ENCODE peak calls at places on chromosomes 12 and 14, in eight cellular contexts. B is T-helper 2 cell, E is prostate gland, A is left ventricle myocardium inferior, S is H1, C is A172, O is ACHN, V is epithelial cell of prostate. M is an unnamed sample.

GRCh38 chr12:88552672-88553079 is 27.6 kb downstream of the KITLG start:
- DNase-seq in B (no peak), E (peak), A (no peak), S (no peak), C (no peak), O (no peak), V (no peak), M (no peak)

GRCh38 chr14:98756749-98757148 is 515.2 kb downstream of the BCL11B start:
- DNase-seq in B (no peak), E (no peak), A (no peak), S (no peak), C (no peak), O (no peak), V (no peak), M (no peak)

GRCh38 chr12:124470806-124471205 is 96.6 kb downstream of the NCOR2 start:
- DNase-seq in B (no peak), E (no peak), A (no peak), S (no peak), C (no peak), O (no peak), V (no peak), M (no peak)

GRCh38 chr12:11839093-11839641 is 189.7 kb downstream of the ETV6 start:
- DNase-seq in B (no peak), E (no peak), A (no peak), S (no peak), C (peak), O (no peak), V (no peak), M (no peak)

GRCh38 chr14:38442208-38442607 is 186.3 kb upstream of the CLEC14A start:
- DNase-seq in B (no peak), E (no peak), A (no peak), S (no peak), C (no peak), O (no peak), V (no peak), M (no peak)

GRCh38 chr12:92927436-92928116 is 1.5 kb downstream of the EEA1 start:
- DNase-seq in B (no peak), E (no peak), A (no peak), S (no peak), C (peak), O (peak), V (no peak), M (no peak)

GRCh38 chr12:66735275-66735674 is 56.4 kb upstream of the GRIP1 start:
- DNase-seq in B (no peak), E (no peak), A (no peak), S (no peak), C (no peak), O (no peak), V (no peak), M (no peak)

GRCh38 chr14:89858084-89858483 is 96.4 kb downstream of the EFCAB11 start:
- DNase-seq in B (no peak), E (no peak), A (no peak), S (no peak), C (no peak), O (no peak), V (peak), M (no peak)

GRCh38 chr12:98828802-98829600 is 183.9 kb downstream of the APAF1 start:
- DNase-seq in B (no peak), E (no peak), A (no peak), S (no peak), C (peak), O (no peak), V (no peak), M (no peak)

GRCh38 chr12:108825205-108825950 is 32.0 kb downstream of the SSH1 start:
- DNase-seq in B (no peak), E (no peak), A (no peak), S (no peak), C (peak), O (peak), V (no peak), M (no peak)

GRCh38 chr14:64703393-64704144 is 655 bp upstream of the PLEKHG3 start:
- DNase-seq in B (no peak), E (no peak), A (no peak), S (no peak), C (no peak), O (peak), V (no peak), M (no peak)

GRCh38 chr12:8712572-8712971 is 14.8 kb downstream of the RIMKLB start:
- DNase-seq in B (no peak), E (no peak), A (no peak), S (no peak), C (no peak), O (no peak), V (no peak), M (no peak)

GRCh38 chr14:58628381-58628780 is 9.4 kb upstream of the DACT1 start:
- DNase-seq in B (no peak), E (no peak), A (no peak), S (no peak), C (no peak), O (no peak), V (no peak), M (no peak)

GRCh38 chr12:22100952-22101748 is 55.1 kb downstream of the CMAS start:
- DNase-seq in B (no peak), E (peak), A (no peak), S (no peak), C (peak), O (peak), V (peak), M (peak)

GRCh38 chr12:22993639-22994038 is 368.7 kb downstream of the ETNK1 start:
- DNase-seq in B (no peak), E (no peak), A (no peak), S (no peak), C (no peak), O (no peak), V (peak), M (no peak)

GRCh38 chr12:18415227-18415626 is 153.9 kb downstream of the PIK3C2G start:
- DNase-seq in B (no peak), E (no peak), A (no peak), S (no peak), C (no peak), O (peak), V (no peak), M (no peak)

GRCh38 chr14:24986206-24986893 is 63.6 kb downstream of the STXBP6 start:
- DNase-seq in B (no peak), E (no peak), A (peak), S (no peak), C (no peak), O (no peak), V (no peak), M (no peak)

GRCh38 chr14:65277027-65277426 is 135.5 kb upstream of the FUT8 start:
- DNase-seq in B (no peak), E (no peak), A (no peak), S (no peak), C (no peak), O (no peak), V (no peak), M (no peak)

GRCh38 chr12:114821571-114821970 is 137.6 kb upstream of the TBX3 start:
- DNase-seq in B (no peak), E (no peak), A (no peak), S (no peak), C (no peak), O (no peak), V (no peak), M (no peak)

GRCh38 chr12:124829008-124829707 is 34.5 kb downstream of the SCARB1 start:
- DNase-seq in B (no peak), E (no peak), A (no peak), S (no peak), C (peak), O (peak), V (peak), M (no peak)

GRCh38 chr14:22770481-22771187 is 4.1 kb downstream of the OXA1L start:
- DNase-seq in B (no peak), E (no peak), A (no peak), S (no peak), C (no peak), O (no peak), V (no peak), M (no peak)

GRCh38 chr12:99476956-99477355 is 170.6 kb upstream of the GARIN6 start:
- DNase-seq in B (no peak), E (no peak), A (no peak), S (no peak), C (no peak), O (no peak), V (no peak), M (no peak)

M was measured in CD8-positive, alpha-beta T cell.